ENCODE peak calls at places on chromosome 4, in six cellular contexts. One of them, this sample, is unnamed.

GRCh38 chr4:107564326-107564725 is 155.7 kb downstream of the PAPSS1 start:
- DNase-seq in GM23248: peak
- DNase-seq in H9: no peak
- DNase-seq in GM23338: no peak
- DNase-seq in psoas muscle: no peak
- DNase-seq in fibroblast of lung: peak
- DNase-seq in this sample: peak

GRCh38 chr4:90190510-90190909 is 63.3 kb downstream of the CCSER1 start:
- DNase-seq in fibroblast of lung: no peak
- DNase-seq in GM23248: no peak
- DNase-seq in H9: no peak
- DNase-seq in psoas muscle: no peak
- DNase-seq in GM23338: no peak
- DNase-seq in this sample: no peak

GRCh38 chr4:94757192-94758140 is at the start of gene BMPR1B:
- DNase-seq in H9: peak
- DNase-seq in psoas muscle: no peak
- DNase-seq in GM23248: peak
- DNase-seq in fibroblast of lung: peak
- DNase-seq in GM23338: peak
- DNase-seq in this sample: peak

GRCh38 chr4:152806492-152807125 is 26.9 kb downstream of the ARFIP1 start:
- DNase-seq in GM23248: no peak
- DNase-seq in H9: no peak
- DNase-seq in GM23338: no peak
- DNase-seq in fibroblast of lung: peak
- DNase-seq in psoas muscle: no peak
- DNase-seq in this sample: no peak

GRCh38 chr4:140256941-140257340 is 103.0 kb upstream of the MAML3 start:
- DNase-seq in H9: no peak
- DNase-seq in GM23248: peak
- DNase-seq in psoas muscle: no peak
- DNase-seq in fibroblast of lung: peak
- DNase-seq in GM23338: no peak
- DNase-seq in this sample: no peak

GRCh38 chr4:38162240-38162784 is 202.1 kb downstream of the PTTG2 start:
- DNase-seq in psoas muscle: no peak
- DNase-seq in GM23338: no peak
- DNase-seq in fibroblast of lung: peak
- DNase-seq in H9: no peak
- DNase-seq in GM23248: peak
- DNase-seq in this sample: no peak

GRCh38 chr4:111501946-111502345 is 643.3 kb upstream of the FAM241A start:
- DNase-seq in fibroblast of lung: no peak
- DNase-seq in GM23338: no peak
- DNase-seq in H9: no peak
- DNase-seq in psoas muscle: no peak
- DNase-seq in GM23248: peak
- DNase-seq in this sample: no peak

GRCh38 chr4:681736-682451 is 7.1 kb downstream of the SLC49A3 start:
- DNase-seq in H9: peak
- DNase-seq in GM23248: no peak
- DNase-seq in fibroblast of lung: no peak
- DNase-seq in psoas muscle: no peak
- DNase-seq in GM23338: peak
- DNase-seq in this sample: no peak

GRCh38 chr4:185700048-185700447 is 111.9 kb downstream of the SORBS2 start:
- DNase-seq in GM23338: no peak
- DNase-seq in H9: no peak
- DNase-seq in fibroblast of lung: no peak
- DNase-seq in psoas muscle: no peak
- DNase-seq in GM23248: peak
- DNase-seq in this sample: no peak

GRCh38 chr4:28373601-28374000 is 1513.0 kb downstream of the STIM2 start:
- DNase-seq in psoas muscle: no peak
- DNase-seq in fibroblast of lung: peak
- DNase-seq in H9: no peak
- DNase-seq in GM23248: peak
- DNase-seq in GM23338: no peak
- DNase-seq in this sample: no peak

GRCh38 chr4:160026720-160027119 is 923.8 kb downstream of the RAPGEF2 start:
- DNase-seq in GM23248: no peak
- DNase-seq in GM23338: peak
- DNase-seq in fibroblast of lung: no peak
- DNase-seq in psoas muscle: no peak
- DNase-seq in H9: peak
- DNase-seq in this sample: peak

GRCh38 chr4:25779021-25779420 is 83.8 kb downstream of the SEL1L3 start:
- DNase-seq in psoas muscle: no peak
- DNase-seq in H9: no peak
- DNase-seq in GM23338: no peak
- DNase-seq in fibroblast of lung: no peak
- DNase-seq in GM23248: peak
- DNase-seq in this sample: no peak

GRCh38 chr4:142719854-142720541 is 126.1 kb downstream of the INPP4B start:
- DNase-seq in fibroblast of lung: peak
- DNase-seq in GM23338: peak
- DNase-seq in GM23248: peak
- DNase-seq in H9: no peak
- DNase-seq in psoas muscle: no peak
- DNase-seq in this sample: peak

GRCh38 chr4:51870441-51871188 is 27.7 kb downstream of the DCUN1D4 start:
- DNase-seq in GM23248: peak
- DNase-seq in fibroblast of lung: peak
- DNase-seq in psoas muscle: no peak
- DNase-seq in GM23338: no peak
- DNase-seq in H9: no peak
- DNase-seq in this sample: no peak

GRCh38 chr4:126697748-126698147 is 935.0 kb upstream of the INTU start:
- DNase-seq in GM23338: no peak
- DNase-seq in fibroblast of lung: peak
- DNase-seq in H9: no peak
- DNase-seq in psoas muscle: no peak
- DNase-seq in GM23248: peak
- DNase-seq in this sample: peak

GRCh38 chr4:162510115-162510514 is 346.3 kb upstream of the FSTL5 start:
- DNase-seq in psoas muscle: no peak
- DNase-seq in H9: peak
- DNase-seq in GM23338: peak
- DNase-seq in fibroblast of lung: no peak
- DNase-seq in GM23248: no peak
- DNase-seq in this sample: no peak

GRCh38 chr4:57182132-57182874 is 72.1 kb upstream of the IGFBP7 start:
- DNase-seq in H9: no peak
- DNase-seq in fibroblast of lung: no peak
- DNase-seq in psoas muscle: no peak
- DNase-seq in GM23338: no peak
- DNase-seq in GM23248: no peak
- DNase-seq in this sample: no peak

GRCh38 chr4:182339246-182339645 is 96.0 kb downstream of the TENM3 start:
- DNase-seq in psoas muscle: no peak
- DNase-seq in H9: peak
- DNase-seq in fibroblast of lung: no peak
- DNase-seq in GM23338: peak
- DNase-seq in GM23248: no peak
- DNase-seq in this sample: no peak

GRCh38 chr4:99868126-99868596 is 26.1 kb downstream of the LAMTOR3 start:
- DNase-seq in fibroblast of lung: peak
- DNase-seq in psoas muscle: no peak
- DNase-seq in GM23248: peak
- DNase-seq in GM23338: peak
- DNase-seq in H9: peak
- DNase-seq in this sample: no peak

GRCh38 chr4:24850669-24851068 is 55.3 kb downstream of the SOD3 start:
- DNase-seq in H9: no peak
- DNase-seq in GM23338: no peak
- DNase-seq in psoas muscle: peak
- DNase-seq in GM23248: peak
- DNase-seq in fibroblast of lung: peak
- DNase-seq in this sample: no peak

GRCh38 chr4:23934915-23935314 is 45.1 kb upstream of the PPARGC1A start:
- DNase-seq in psoas muscle: peak
- DNase-seq in GM23338: no peak
- DNase-seq in H9: no peak
- DNase-seq in fibroblast of lung: peak
- DNase-seq in GM23248: peak
- DNase-seq in this sample: no peak

GRCh38 chr4:185874516-185875230 is 62.7 kb upstream of the SORBS2 start:
- DNase-seq in psoas muscle: no peak
- DNase-seq in GM23338: no peak
- DNase-seq in GM23248: peak
- DNase-seq in H9: no peak
- DNase-seq in fibroblast of lung: peak
- DNase-seq in this sample: no peak

GRCh38 chr4:139239127-139239772 is 40.8 kb downstream of the MGARP start:
- DNase-seq in H9: no peak
- DNase-seq in GM23248: no peak
- DNase-seq in psoas muscle: no peak
- DNase-seq in fibroblast of lung: no peak
- DNase-seq in GM23338: no peak
- DNase-seq in this sample: no peak

GRCh38 chr4:77045490-77045889 is 30.3 kb downstream of the CCNI start:
- DNase-seq in GM23248: peak
- DNase-seq in fibroblast of lung: peak
- DNase-seq in GM23338: peak
- DNase-seq in psoas muscle: no peak
- DNase-seq in H9: no peak
- DNase-seq in this sample: peak

GRCh38 chr4:162475221-162475620 is 311.4 kb upstream of the FSTL5 start:
- DNase-seq in GM23338: no peak
- DNase-seq in GM23248: no peak
- DNase-seq in psoas muscle: no peak
- DNase-seq in H9: no peak
- DNase-seq in fibroblast of lung: no peak
- DNase-seq in this sample: no peak

DNA sequence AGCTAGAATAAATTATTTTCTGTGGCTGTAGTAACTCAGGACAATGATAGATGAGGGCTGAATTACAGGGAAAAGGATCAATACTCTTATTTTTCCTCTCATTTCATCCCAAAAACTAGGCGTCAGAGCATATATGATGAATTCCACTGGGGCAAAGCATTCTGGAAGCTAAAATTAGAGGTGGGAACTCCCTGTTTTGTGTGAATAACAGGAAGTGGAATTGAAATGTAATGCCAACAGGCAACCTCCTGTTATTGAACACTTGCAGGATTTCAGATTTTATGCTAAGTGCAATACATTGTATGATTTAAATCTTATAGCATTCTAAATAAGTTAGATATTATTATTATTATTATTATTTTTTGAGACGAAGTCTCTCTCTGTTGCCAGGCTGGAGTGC is 20.9 kb downstream of the HSD17B11 start:
- DNase-seq in H9: no peak
- DNase-seq in fibroblast of lung: no peak
- DNase-seq in psoas muscle: no peak
- DNase-seq in GM23338: no peak
- DNase-seq in GM23248: no peak
- DNase-seq in this sample: no peak
- H3K27ac ChIP-seq in H9: no peak
- H3K27ac ChIP-seq in fibroblast of lung: no peak
- H3K27ac ChIP-seq in psoas muscle: no peak
- H3K27ac ChIP-seq in GM23338: no peak
- H3K27ac ChIP-seq in GM23248: no peak
- H3K27ac ChIP-seq in this sample: no peak

DNA sequence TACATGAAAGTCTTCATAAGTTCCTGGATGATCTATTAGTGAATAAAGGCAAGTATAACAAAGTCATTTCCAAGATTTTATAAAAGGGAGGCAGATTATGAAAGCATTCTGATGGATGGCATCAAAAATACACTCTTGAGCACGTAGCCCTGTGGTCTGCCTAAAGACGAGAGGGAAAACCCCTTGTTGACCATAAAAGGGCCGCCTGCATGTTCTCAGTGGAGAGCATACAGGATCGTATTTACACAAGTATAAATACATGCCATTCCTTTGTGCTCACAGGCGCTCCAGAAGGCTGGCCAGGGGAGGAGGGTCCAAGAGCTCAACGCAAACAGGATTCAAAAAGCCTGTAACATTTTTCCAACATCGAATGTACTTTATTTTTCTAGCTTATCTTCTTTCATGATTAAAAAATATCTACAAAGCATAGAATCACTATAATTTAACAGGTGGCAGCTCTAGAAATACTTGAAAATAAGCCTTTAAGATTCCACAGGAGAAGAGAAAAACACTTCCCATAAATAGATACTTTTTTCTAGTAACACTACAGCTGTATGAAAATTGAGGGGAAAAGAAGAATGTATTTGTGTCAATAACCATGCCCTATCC is 29.6 kb downstream of the PDGFC start:
- DNase-seq in fibroblast of lung: peak
- DNase-seq in GM23338: peak
- DNase-seq in H9: peak
- DNase-seq in psoas muscle: no peak
- DNase-seq in GM23248: no peak
- DNase-seq in this sample: no peak
- H3K27ac ChIP-seq in fibroblast of lung: peak
- H3K27ac ChIP-seq in GM23338: no peak
- H3K27ac ChIP-seq in H9: no peak
- H3K27ac ChIP-seq in psoas muscle: peak
- H3K27ac ChIP-seq in GM23248: no peak
- H3K27ac ChIP-seq in this sample: peak

DNA sequence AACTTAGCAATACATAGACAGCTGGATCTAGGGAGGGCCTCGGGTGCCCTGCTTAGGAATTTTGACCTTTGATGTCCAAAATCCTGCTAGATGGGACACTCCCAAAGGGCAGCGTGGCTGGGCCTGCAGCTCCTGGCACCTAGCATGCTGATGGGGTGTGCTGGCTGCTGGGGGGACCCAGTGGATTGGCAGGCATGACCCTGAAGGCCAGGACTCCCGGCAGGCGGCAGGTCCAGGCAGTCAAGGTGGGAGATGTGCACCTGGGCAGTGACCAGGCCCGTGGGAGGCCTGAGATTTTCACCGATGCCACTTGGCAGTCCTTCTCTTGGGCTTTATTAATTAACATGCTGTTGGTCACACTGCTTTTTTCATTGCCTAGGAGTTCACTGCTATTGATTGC is 84.3 kb downstream of the PSAPL1 start:
- DNase-seq in GM23338: no peak
- DNase-seq in H9: no peak
- DNase-seq in fibroblast of lung: no peak
- DNase-seq in GM23248: no peak
- DNase-seq in psoas muscle: no peak
- DNase-seq in this sample: no peak
- H3K27ac ChIP-seq in GM23338: no peak
- H3K27ac ChIP-seq in H9: no peak
- H3K27ac ChIP-seq in fibroblast of lung: no peak
- H3K27ac ChIP-seq in GM23248: no peak
- H3K27ac ChIP-seq in psoas muscle: no peak
- H3K27ac ChIP-seq in this sample: no peak

DNA sequence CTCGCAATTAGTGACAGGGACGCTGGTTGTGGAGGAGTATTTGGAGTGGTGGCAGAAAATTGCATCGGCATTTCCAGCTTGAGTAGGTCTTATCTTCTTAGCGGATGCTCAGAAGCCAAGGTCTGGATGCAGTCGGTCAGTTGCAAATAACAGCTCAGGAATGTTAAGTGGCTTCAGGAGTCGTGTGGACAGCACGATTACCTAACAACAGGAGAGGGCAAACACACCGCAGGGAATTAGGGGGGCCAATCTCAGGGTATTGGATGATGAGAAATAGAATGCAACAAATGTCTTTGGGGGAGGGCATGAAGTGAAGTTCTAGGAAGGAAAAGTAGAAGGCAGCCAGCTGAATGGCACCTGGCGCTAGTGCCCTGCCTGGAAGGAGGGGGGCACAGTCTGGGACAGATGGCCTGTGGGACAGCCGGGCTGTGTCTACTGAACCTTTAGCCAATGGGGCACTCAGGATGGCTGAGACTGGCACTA is 11.8 kb downstream of the RASL11B start:
- DNase-seq in GM23248: no peak
- DNase-seq in fibroblast of lung: no peak
- DNase-seq in H9: peak
- DNase-seq in GM23338: peak
- DNase-seq in psoas muscle: no peak
- DNase-seq in this sample: no peak
- H3K27ac ChIP-seq in GM23248: no peak
- H3K27ac ChIP-seq in fibroblast of lung: no peak
- H3K27ac ChIP-seq in H9: no peak
- H3K27ac ChIP-seq in GM23338: peak
- H3K27ac ChIP-seq in psoas muscle: no peak
- H3K27ac ChIP-seq in this sample: no peak

This sample was measured in A673.